ENCODE peak calls at places on chromosome 9, in four cellular contexts. G is WERI-Rb-1, F is SW 1271, U is anterior cingulate cortex. W is an unnamed sample.
A peak's percentile ranks its signal among the peaks of the same experiment; 100 is the strongest.

GRCh38 chr9:118522093-118523028 is 818.2 kb downstream of the TLR4 start:
- DNase-seq in G (peak; percentile 82), F (peak; percentile 17), U (no peak), W (no peak)

GRCh38 chr9:128265348-128265847 is 10.4 kb downstream of the GOLGA2 start:
- DNase-seq in G (no peak), F (no peak), U (no peak), W (no peak)

GRCh38 chr9:69188975-69189374 is 14.9 kb downstream of the TJP2 start:
- DNase-seq in G (no peak), F (no peak), U (no peak), W (no peak)

GRCh38 chr9:71352837-71353236 is 231.4 kb upstream of the TRPM3 start:
- DNase-seq in G (no peak), F (no peak), U (no peak), W (no peak)

GRCh38 chr9:92463989-92464388 is 18.3 kb downstream of the ASPN start:
- DNase-seq in G (no peak), F (no peak), U (no peak), W (no peak)

GRCh38 chr9:113215142-113215541 is 5.9 kb downstream of the FKBP15 start:
- DNase-seq in G (no peak), F (no peak), U (no peak), W (no peak)

GRCh38 chr9:134488901-134489280 is 152.7 kb upstream of the COL5A1 start:
- DNase-seq in G (no peak), F (no peak), U (no peak), W (no peak)

GRCh38 chr9:35436940-35437339 is 53.0 kb upstream of the RUSC2 start:
- DNase-seq in G (no peak), F (no peak), U (no peak), W (no peak)

GRCh38 chr9:118882674-118883073 is 486.6 kb downstream of the BRINP1 start:
- DNase-seq in G (no peak), F (peak; percentile 62), U (no peak), W (no peak)

GRCh38 chr9:6413365-6414263 is 615 bp downstream of the UHRF2 start:
- DNase-seq in G (peak; percentile 13), F (no peak), U (no peak), W (no peak)

GRCh38 chr9:101479337-101480045 is 43.9 kb upstream of the ALDOB start:
- DNase-seq in G (peak; percentile 54), F (no peak), U (no peak), W (no peak)

GRCh38 chr9:98288876-98289275 is 33.4 kb upstream of the TBC1D2 start:
- DNase-seq in G (no peak), F (no peak), U (no peak), W (no peak)

GRCh38 chr9:16203735-16204573 is 651.1 kb downstream of the CCDC171 start:
- DNase-seq in G (no peak), F (no peak), U (no peak), W (no peak)

W was measured in glomerular endothelial cell.